ENCODE peak calls at places on chromosomes 1 and 21, in eight cellular contexts. I is K562; O is tibial nerve; A is PC-9; K is CD8-positive, alpha-beta memory T cell; G is body of pancreas; M is adrenal gland; F is CD4-positive, CD25-positive, alpha-beta regulatory T cell. D is an unnamed sample.

GRCh38 chr1:169546087-169546995 is 39.9 kb downstream of the F5 start:
- DNase-seq in K (peak; percentile 25), F (peak; percentile 68), G (peak; percentile 78), O (peak; percentile 91), I (peak; percentile 28), A (peak; percentile 44), M (peak; percentile 55), D (peak; percentile 59)

GRCh38 chr1:11730429-11730861 is 5.5 kb upstream of the AGTRAP start:
- DNase-seq in M (no peak), I (no peak), O (no peak), A (no peak), F (peak; percentile 61), G (peak; percentile 58), K (peak; percentile 34), D (no peak)

GRCh38 chr1:150009604-150010387 is 730 bp downstream of the OTUD7B start:
- DNase-seq in I (peak; percentile 38), M (peak; percentile 74), O (peak; percentile 51), A (peak; percentile 34), F (peak; percentile 29), G (peak; percentile 64), K (no peak), D (peak; percentile 68)

GRCh38 chr1:160606611-160607010 is 27.3 kb upstream of the CD84 start:
- DNase-seq in G (no peak), A (no peak), M (no peak), O (no peak), I (no peak), K (no peak), F (no peak), D (no peak)

GRCh38 chr1:161019767-161020572 is 982 bp downstream of the F11R start:
- DNase-seq in I (peak; percentile 27), K (no peak), G (no peak), O (no peak), M (peak; percentile 26), A (no peak), F (no peak), D (no peak)

GRCh38 chr1:46532095-46532494 is 19.4 kb downstream of the KNCN start:
- DNase-seq in I (no peak), A (no peak), O (no peak), F (no peak), G (no peak), M (no peak), K (no peak), D (no peak)

GRCh38 chr1:89262643-89263042 is 10.0 kb downstream of the GBP5 start:
- DNase-seq in M (no peak), I (no peak), A (no peak), F (no peak), K (no peak), O (no peak), G (no peak), D (no peak)

GRCh38 chr1:8874230-8875201 is 4.0 kb downstream of the ENO1 start:
- DNase-seq in F (no peak), K (no peak), I (no peak), M (no peak), O (no peak), G (no peak), A (no peak), D (no peak)

GRCh38 chr1:244080343-244080929 is 29.4 kb downstream of the ZBTB18 start:
- DNase-seq in F (no peak), M (no peak), G (no peak), A (no peak), I (no peak), K (no peak), O (no peak), D (no peak)

GRCh38 chr21:46667735-46668380 is 32.4 kb downstream of the PRMT2 start:
- DNase-seq in M (no peak), F (no peak), I (no peak), O (no peak), G (no peak), K (no peak), A (peak; percentile 35), D (no peak)

GRCh38 chr21:36910581-36911307 is 55.7 kb downstream of the HLCS start:
- DNase-seq in O (no peak), I (no peak), M (no peak), F (no peak), A (no peak), K (no peak), G (no peak), D (no peak)

GRCh38 chr1:99579691-99580171 is 66.2 kb upstream of the PALMD start:
- DNase-seq in O (no peak), F (no peak), A (no peak), M (no peak), I (no peak), G (no peak), K (no peak), D (no peak)

GRCh38 chr1:168467452-168467851 is 76.3 kb downstream of the XCL2 start:
- DNase-seq in O (no peak), G (no peak), K (no peak), M (no peak), A (no peak), F (no peak), I (no peak), D (no peak)

GRCh38 chr1:90394247-90394646 is 322.9 kb downstream of the BARHL2 start:
- DNase-seq in F (no peak), G (peak; percentile 2), M (no peak), K (no peak), O (no peak), A (no peak), I (no peak), D (no peak)

GRCh38 chr1:71770121-71770520 is 512.2 kb downstream of the NEGR1 start:
- DNase-seq in F (no peak), M (no peak), I (no peak), O (no peak), G (no peak), K (no peak), A (no peak), D (no peak)

GRCh38 chr1:90964444-90965035 is 57.3 kb downstream of the ZNF644 start:
- DNase-seq in F (peak; percentile 15), G (no peak), O (no peak), K (no peak), I (no peak), M (no peak), A (no peak), D (peak; percentile 10)

GRCh38 chr1:2314803-2315710 is 76.3 kb downstream of the MORN1 start:
- DNase-seq in I (peak; percentile 95), M (peak; percentile 52), O (no peak), F (peak; percentile 73), A (peak; percentile 53), G (no peak), K (peak; percentile 64), D (peak; percentile 26)
- H3K27ac ChIP-seq in I (peak overlapping the region; percentile 50), M (no peak overlapping the region), O (peak overlapping the region; percentile 82), F (peak overlapping the region; percentile 83), A (no peak overlapping the region), G (peak overlapping the region; percentile 77), K (peak overlapping the region; percentile 38), D (peak overlapping the region; percentile 91)

GRCh38 chr1:113279776-113280391 is 110.4 kb upstream of the MAGI3 start:
- DNase-seq in I (no peak), O (no peak), F (no peak), M (no peak), K (no peak), A (no peak), G (no peak), D (no peak)

GRCh38 chr1:113282897-113283285 is 107.4 kb upstream of the MAGI3 start:
- DNase-seq in I (no peak), F (no peak), O (no peak), G (no peak), K (no peak), M (no peak), A (no peak), D (no peak)

GRCh38 chr1:113281550-113281949 is 108.8 kb upstream of the MAGI3 start:
- DNase-seq in G (no peak), A (no peak), K (no peak), O (no peak), M (no peak), F (no peak), I (no peak), D (no peak)

GRCh38 chr1:113283914-113284313 is 106.4 kb upstream of the MAGI3 start:
- DNase-seq in K (no peak), O (no peak), I (no peak), M (no peak), F (no peak), A (no peak), G (peak; percentile 24), D (no peak)

GRCh38 chr1:113282011-113282896 is 108.1 kb upstream of the MAGI3 start:
- DNase-seq in I (no peak), O (no peak), K (no peak), M (no peak), G (no peak), F (no peak), A (no peak), D (no peak)
- H3K4me3 ChIP-seq in I (no peak overlapping the region), O (no peak overlapping the region), K (no peak overlapping the region), M (no peak overlapping the region), G (no peak overlapping the region), F (no peak overlapping the region), A (no peak overlapping the region), D (no peak overlapping the region)

GRCh38 chr1:116138277-116138792 is 27.1 kb downstream of the MAB21L3 start:
- DNase-seq in I (no peak), G (no peak), M (no peak), O (no peak), K (no peak), A (no peak), F (no peak), D (no peak)
- H3K4me1 ChIP-seq in I (no peaks in the 10 kb centered on the region), G (no peaks in the 10 kb centered on the region), M (no peaks in the 10 kb centered on the region), O (peaks cover 4% of the 10 kb centered on the region), K (no peaks in the 10 kb centered on the region), A (no peaks in the 10 kb centered on the region), F (no peaks in the 10 kb centered on the region), D (peaks cover 4% of the 10 kb centered on the region)

GRCh38 chr1:28517649-28517999 is 11.8 kb downstream of the RCC1 start:
- DNase-seq in O (no peak), A (peak; percentile 25), G (no peak), M (no peak), F (no peak), I (no peak), K (no peak), D (no peak)

GRCh38 chr1:28519946-28520725 is 14.3 kb downstream of the RCC1 start:
- DNase-seq in I (no peak), A (peak; percentile 41), F (no peak), K (no peak), M (no peak), G (peak; percentile 41), O (no peak), D (no peak)

GRCh38 chr1:28516518-28516956 is 10.7 kb downstream of the RCC1 start:
- DNase-seq in K (no peak), A (no peak), O (no peak), M (no peak), F (no peak), G (no peak), I (no peak), D (no peak)

GRCh38 chr1:28518000-28518744 is 12.3 kb downstream of the RCC1 start:
- DNase-seq in O (peak; percentile 83), F (peak; percentile 83), M (peak; percentile 90), K (peak; percentile 83), A (peak; percentile 93), G (peak; percentile 91), I (peak; percentile 93), D (peak; percentile 94)

DNA sequence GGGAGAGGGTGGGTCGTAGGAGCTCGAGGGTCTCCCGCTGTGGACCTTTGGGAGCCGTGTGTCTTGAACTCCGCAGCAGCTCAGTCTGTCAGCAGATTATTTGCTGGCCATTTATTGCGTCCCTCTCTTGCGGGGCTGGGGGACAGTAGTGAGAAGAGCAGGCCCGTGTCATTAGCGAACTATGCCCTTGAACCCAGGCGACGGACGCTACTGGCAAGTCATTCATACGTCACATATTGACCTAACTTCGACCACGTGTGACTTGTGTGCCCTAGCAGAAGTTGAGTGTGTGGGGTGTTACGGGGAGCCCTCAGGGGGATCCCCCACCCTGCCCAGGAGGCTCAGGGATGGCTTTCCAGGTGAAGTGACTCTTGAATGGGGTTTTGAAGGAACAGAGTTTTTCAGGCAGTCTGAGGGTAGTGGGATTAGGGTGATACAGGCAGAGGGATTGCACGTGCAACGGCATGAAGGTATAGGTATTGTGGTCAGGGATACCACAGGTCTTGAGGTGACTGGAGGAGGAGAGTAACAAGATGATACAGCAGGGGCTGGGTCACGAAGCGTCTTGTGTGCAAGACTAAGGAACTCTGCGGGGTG is 13.0 kb downstream of the RCC1 start:
- DNase-seq in O (no peak), G (no peak), M (peak; percentile 39), I (peak; percentile 48), A (no peak), K (peak; percentile 10), F (no peak), D (no peak)
- H3K27ac ChIP-seq in O (no peak overlapping the region), G (peak overlapping the region; percentile 93), M (no peak overlapping the region), I (peak overlapping the region; percentile 99), A (peak overlapping the region; percentile 78), K (peak overlapping the region; percentile 75), F (peak overlapping the region; percentile 45), D (peak overlapping the region; percentile 88)